ENCODE peak calls at places on chromosomes 5 and 9, in seven cellular contexts. B is amniotic stem cell; N is NCI-H2107; D is CD4-positive, alpha-beta memory T cell; V is osteocyte; I is EL; E is fibroblast of pulmonary artery. A is an unnamed sample.

GRCh38 chr5:32020271-32020670 is 153.8 kb downstream of the GOLPH3 start:
- DNase-seq in I (no peak), V (no peak), B (no peak), E (no peak), N (no peak), D (no peak), A (no peak)

GRCh38 chr5:111755942-111756353 is 1.0 kb downstream of the NREP start:
- DNase-seq in D (no peak), V (no peak), N (no peak), E (peak; percentile 71), I (no peak), B (no peak), A (no peak)

GRCh38 chr5:23448627-23449026 is 58.8 kb upstream of the PRDM9 start:
- DNase-seq in N (no peak), I (no peak), D (no peak), B (no peak), E (no peak), V (no peak), A (no peak)

GRCh38 chr5:68962632-68963484 is 131.0 kb upstream of the SLC30A5 start:
- DNase-seq in N (peak; percentile 9), D (no peak), E (peak; percentile 72), B (peak; percentile 69), I (peak; percentile 73), V (no peak), A (peak; percentile 73)

GRCh38 chr9:33791117-33791516 is 4.2 kb upstream of the PRSS3 start:
- DNase-seq in N (no peak), I (peak; percentile 86), E (peak; percentile 67), V (no peak), D (no peak), B (no peak), A (peak; percentile 82)

GRCh38 chr5:65102826-65103673 is 334.3 kb downstream of the CWC27 start:
- DNase-seq in N (peak; percentile 34), I (no peak), V (no peak), D (peak; percentile 52), E (peak; percentile 63), B (no peak), A (peak; percentile 42)

GRCh38 chr9:18536554-18536953 is 62.6 kb downstream of the ADAMTSL1 start:
- DNase-seq in I (no peak), V (no peak), D (no peak), E (no peak), N (no peak), B (no peak), A (no peak)

GRCh38 chr5:195401-196160 is 4.3 kb downstream of the LRRC14B start:
- DNase-seq in I (no peak), B (no peak), N (no peak), E (no peak), V (no peak), D (no peak), A (no peak)

GRCh38 chr5:175329976-175330375 is 114.0 kb downstream of the DRD1 start:
- DNase-seq in B (no peak), I (no peak), N (no peak), E (no peak), V (no peak), D (no peak), A (no peak)

GRCh38 chr5:104372796-104373195 is 810.2 kb upstream of the NUDT12 start:
- DNase-seq in D (no peak), V (no peak), E (peak; percentile 4), I (no peak), B (no peak), N (no peak), A (no peak)

GRCh38 chr9:407255-407654 is 192.6 kb downstream of the DOCK8 start:
- DNase-seq in E (no peak), N (no peak), D (no peak), B (no peak), V (no peak), I (no peak), A (peak; percentile 26)

GRCh38 chr9:98368366-98369065 is 113.1 kb upstream of the TBC1D2 start:
- DNase-seq in N (no peak), D (no peak), B (no peak), E (peak; percentile 58), I (no peak), V (peak; percentile 72), A (no peak)

GRCh38 chr5:151295138-151295537 is 8.4 kb downstream of the SLC36A3 start:
- DNase-seq in V (no peak), I (peak; percentile 5), B (no peak), E (peak; percentile 22), D (no peak), N (no peak), A (peak; percentile 77)

GRCh38 chr5:143594913-143595818 is 191.7 kb upstream of the NR3C1 start:
- DNase-seq in B (no peak), I (peak; percentile 42), D (no peak), E (peak; percentile 43), V (no peak), N (no peak), A (peak; percentile 74)

GRCh38 chr9:91465420-91465819 is 41.8 kb upstream of the NFIL3 start:
- DNase-seq in B (no peak), D (no peak), E (peak; percentile 22), N (no peak), V (no peak), I (peak; percentile 76), A (peak; percentile 42)

GRCh38 chr5:109759304-109759703 is 69.6 kb downstream of the MAN2A1 start:
- DNase-seq in B (no peak), V (no peak), E (peak; percentile 71), I (peak; percentile 51), D (no peak), N (no peak), A (peak; percentile 27)

GRCh38 chr9:34990908-34991832 is 1.6 kb downstream of the DNAJB5 start:
- DNase-seq in V (no peak), E (no peak), N (no peak), B (no peak), I (no peak), D (no peak), A (no peak)

GRCh38 chr9:85715587-85715986 is 26.2 kb downstream of the AGTPBP1 start:
- DNase-seq in D (no peak), B (no peak), N (no peak), V (no peak), I (no peak), E (no peak), A (peak; percentile 1)

GRCh38 chr5:145408048-145408341 is 427.1 kb downstream of the PRELID2 start:
- DNase-seq in E (no peak), V (no peak), D (no peak), I (no peak), N (no peak), B (no peak), A (no peak)

GRCh38 chr9:21810388-21810787 is 8.0 kb downstream of the MTAP start:
- DNase-seq in D (no peak), N (no peak), E (no peak), V (no peak), B (no peak), I (peak; percentile 48), A (no peak)

GRCh38 chr5:133421394-133421793 is 190.9 kb downstream of the FSTL4 start:
- DNase-seq in I (peak; percentile 18), E (peak; percentile 26), N (no peak), V (no peak), B (no peak), D (no peak), A (peak; percentile 63)

GRCh38 chr9:5557606-5558587 is 47.6 kb downstream of the PDCD1LG2 start:
- DNase-seq in V (no peak), B (no peak), N (no peak), E (peak; percentile 82), I (no peak), D (peak; percentile 79), A (no peak)

GRCh38 chr5:167631191-167631590 is 660.3 kb upstream of the WWC1 start:
- DNase-seq in I (no peak), B (no peak), D (no peak), N (no peak), V (no peak), E (no peak), A (no peak)

GRCh38 chr5:57332350-57332749 is 150.3 kb downstream of the ACTBL2 start:
- DNase-seq in I (no peak), V (no peak), E (peak; percentile 28), B (no peak), D (no peak), N (no peak), A (no peak)

GRCh38 chr9:116480700-116481099 is 206.4 kb upstream of the TRIM32 start:
- DNase-seq in B (no peak), V (no peak), D (no peak), E (no peak), I (no peak), N (no peak), A (no peak)

GRCh38 chr5:39192449-39193160 is 26.8 kb downstream of the FYB1 start:
- DNase-seq in N (no peak), V (no peak), E (no peak), I (no peak), B (no peak), D (no peak), A (no peak)

A was measured in MCF 10A.